ENCODE peak calls at places on chromosome 20, in four cellular contexts. One of them, this sample, is unnamed.
A peak's percentile ranks its signal among the peaks of the same experiment; 100 is the strongest.

GRCh38 chr20:63264519-63264918 is 8.1 kb upstream of the ARFGAP1 start:
- DNase-seq in GM12878: no peak
- DNase-seq in GM12891: no peak
- DNase-seq in K562: peak; percentile 13
- DNase-seq in this sample: no peak

GRCh38 chr20:16187956-16188616 is 385.2 kb downstream of the KIF16B start:
- DNase-seq in GM12878: no peak
- DNase-seq in GM12891: no peak
- DNase-seq in K562: no peak
- DNase-seq in this sample: no peak

GRCh38 chr20:41203660-41204059 is 66.3 kb downstream of the PLCG1 start:
- DNase-seq in GM12878: no peak
- DNase-seq in K562: no peak
- DNase-seq in GM12891: no peak
- DNase-seq in this sample: no peak

GRCh38 chr20:41082306-41082705 is 53.7 kb downstream of the TOP1 start:
- DNase-seq in K562: no peak
- DNase-seq in GM12891: no peak
- DNase-seq in GM12878: no peak
- DNase-seq in this sample: no peak

GRCh38 chr20:43904195-43904594 is 10.5 kb upstream of the TOX2 start:
- DNase-seq in GM12891: no peak
- DNase-seq in K562: no peak
- DNase-seq in GM12878: no peak
- DNase-seq in this sample: no peak

GRCh38 chr20:19077370-19078220 is 134.8 kb upstream of the SLC24A3 start:
- DNase-seq in GM12878: no peak
- DNase-seq in GM12891: no peak
- DNase-seq in K562: no peak
- DNase-seq in this sample: no peak

GRCh38 chr20:5991623-5992441 is 41.4 kb downstream of the MCM8 start:
- DNase-seq in GM12878: no peak
- DNase-seq in K562: no peak
- DNase-seq in GM12891: no peak
- DNase-seq in this sample: no peak

GRCh38 chr20:64136004-64136710 is 28.1 kb upstream of the MYT1 start:
- DNase-seq in K562: no peak
- DNase-seq in GM12878: no peak
- DNase-seq in GM12891: no peak
- DNase-seq in this sample: no peak

GRCh38 chr20:63891061-63892002 is 3.6 kb upstream of the DNAJC5 start:
- DNase-seq in K562: no peak
- DNase-seq in GM12891: no peak
- DNase-seq in GM12878: no peak
- DNase-seq in this sample: peak; percentile 41

GRCh38 chr20:44217342-44218092 is 6.9 kb upstream of the OSER1 start:
- DNase-seq in GM12891: no peak
- DNase-seq in K562: peak; percentile 85
- DNase-seq in GM12878: no peak
- DNase-seq in this sample: peak; percentile 71

GRCh38 chr20:45230631-45231030 is 9.5 kb downstream of the SEMG2 start:
- DNase-seq in K562: peak; percentile 5
- DNase-seq in GM12891: no peak
- DNase-seq in GM12878: no peak
- DNase-seq in this sample: no peak

GRCh38 chr20:45226287-45226686 is 5.1 kb downstream of the SEMG2 start:
- DNase-seq in GM12878: no peak
- DNase-seq in K562: no peak
- DNase-seq in GM12891: no peak
- DNase-seq in this sample: no peak

GRCh38 chr20:45229264-45230056 is 8.3 kb downstream of the SEMG2 start:
- DNase-seq in K562: peak; percentile 64
- DNase-seq in GM12878: no peak
- DNase-seq in GM12891: peak; percentile 13
- DNase-seq in this sample: peak; percentile 72
- TF ChIP-seq SPI1 in K562: no peak
- TF ChIP-seq SPI1 in GM12878: no peak
- TF ChIP-seq SPI1 in GM12891: no peak
- TF ChIP-seq SPI1 in this sample: no peak

DNA sequence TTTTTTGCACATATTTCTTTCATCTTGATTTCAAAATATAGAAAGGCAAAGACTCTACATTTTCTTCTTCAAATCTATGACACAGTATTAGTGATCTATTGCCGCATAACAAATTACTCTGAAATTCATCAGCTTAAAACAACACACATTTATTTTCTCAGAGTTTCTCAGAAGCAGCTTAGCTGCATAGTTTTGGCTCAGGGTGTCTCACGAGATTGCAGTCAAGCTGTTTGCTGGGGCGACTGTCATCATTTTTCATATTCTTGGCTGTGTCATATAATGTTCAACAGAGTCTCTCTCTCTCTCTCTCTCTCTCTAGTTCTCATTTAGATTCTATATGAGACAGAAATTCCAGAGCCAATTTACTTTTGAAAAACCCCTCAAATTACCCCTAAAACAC is 87.0 kb downstream of the MKKS start:
- DNase-seq in GM12878: no peak
- DNase-seq in K562: no peak
- DNase-seq in GM12891: no peak
- DNase-seq in this sample: no peak
- TF ChIP-seq SPI1 in GM12878: no peak
- TF ChIP-seq SPI1 in K562: no peak
- TF ChIP-seq SPI1 in GM12891: no peak
- TF ChIP-seq SPI1 in this sample: no peak

GRCh38 chr20:33933469-33933909 is 60.2 kb upstream of the RALY start:
- DNase-seq in GM12878: no peak
- DNase-seq in GM12891: peak; percentile 41
- DNase-seq in K562: peak; percentile 82
- DNase-seq in this sample: peak; percentile 68
- TF ChIP-seq SPI1 in GM12878: no peak
- TF ChIP-seq SPI1 in GM12891: no peak
- TF ChIP-seq SPI1 in K562: no peak
- TF ChIP-seq SPI1 in this sample: no peak

DNA sequence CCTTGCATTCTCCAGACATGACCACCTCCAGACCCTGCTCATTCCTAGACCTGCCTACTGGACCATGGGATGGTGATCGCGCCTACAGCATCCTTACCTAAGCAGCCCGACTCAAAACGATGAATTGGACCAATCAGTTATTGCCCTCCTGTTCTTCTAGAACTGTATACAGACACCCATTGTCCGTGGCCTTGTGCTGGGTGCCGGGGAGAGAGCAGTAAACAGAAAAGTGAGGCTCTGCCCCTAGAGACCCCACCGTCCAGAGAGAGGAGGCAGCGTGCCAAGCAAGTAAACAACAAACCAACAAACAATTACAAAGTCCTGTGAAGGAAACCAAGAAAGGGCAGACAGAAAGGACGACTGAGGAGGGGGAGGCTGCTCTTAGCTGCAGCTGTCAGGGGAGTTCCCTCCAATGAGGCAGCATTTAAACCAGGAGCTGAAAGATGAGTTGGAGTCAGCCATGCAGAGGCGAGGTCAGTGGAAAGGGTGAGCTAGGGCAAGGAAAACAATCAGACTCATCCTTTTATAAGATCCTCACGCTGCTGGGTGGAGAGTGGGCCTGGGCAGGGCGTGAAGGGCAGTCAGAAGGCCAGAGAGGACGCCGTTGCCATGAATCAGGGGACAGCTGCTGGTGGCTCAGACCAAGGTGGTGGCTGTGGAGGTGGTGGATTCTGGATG is 37.6 kb upstream of the BLCAP start:
- DNase-seq in K562: no peak
- DNase-seq in GM12891: no peak
- DNase-seq in GM12878: no peak
- DNase-seq in this sample: no peak
- TF ChIP-seq SPI1 in K562: no peak
- TF ChIP-seq SPI1 in GM12891: no peak
- TF ChIP-seq SPI1 in GM12878: no peak
- TF ChIP-seq SPI1 in this sample: no peak

GRCh38 chr20:58574014-58574413 is 58.8 kb upstream of the APCDD1L start:
- DNase-seq in K562: no peak
- DNase-seq in GM12891: no peak
- DNase-seq in GM12878: no peak
- DNase-seq in this sample: no peak
- TF ChIP-seq SPI1 in K562: no peak
- TF ChIP-seq SPI1 in GM12891: no peak
- TF ChIP-seq SPI1 in GM12878: no peak
- TF ChIP-seq SPI1 in this sample: no peak

GRCh38 chr20:24153101-24154040 is 164.8 kb upstream of the GGTLC1 start:
- DNase-seq in GM12891: no peak
- DNase-seq in K562: no peak
- DNase-seq in GM12878: no peak
- DNase-seq in this sample: no peak
- TF ChIP-seq SPI1 in GM12891: no peak
- TF ChIP-seq SPI1 in K562: no peak
- TF ChIP-seq SPI1 in GM12878: no peak
- TF ChIP-seq SPI1 in this sample: no peak

This sample was measured in HL-60.